ENCODE peak calls at places on chromosome 4, in ten cellular contexts. B is Peyer's patch, A is esophagus squamous epithelium, S is uterus, H is K562, Q is prostate gland, Y is right lobe of liver, V is heart left ventricle, G is spleen, K is stomach. W is an unnamed sample. For H3K4me1, the result is how much of the 10 kb centered on the place peaks cover.

GRCh38 chr4:1249731-1250526 is 999 bp upstream of the CTBP1 start:
- DNase-seq in B (no peak), A (no peak), S (peak), H (peak), Q (no peak), Y (peak), V (no peak), G (peak), K (no peak), W (peak)

GRCh38 chr4:68871772-68872441 is 56.1 kb downstream of the UGT2B10 start:
- DNase-seq in B (no peak), A (no peak), S (no peak), H (no peak), Q (no peak), Y (no peak), V (no peak), G (no peak), K (no peak), W (no peak)

GRCh38 chr4:15779336-15779735 is 1.2 kb downstream of the CD38 start:
- DNase-seq in B (peak), A (no peak), S (peak), H (no peak), Q (peak), Y (peak), V (peak), G (no peak), K (no peak), W (peak)

GRCh38 chr4:74516321-74516720 is 71.4 kb downstream of the AREG start:
- DNase-seq in B (no peak), A (no peak), S (no peak), H (no peak), Q (no peak), Y (no peak), V (no peak), G (no peak), K (no peak), W (no peak)

GRCh38 chr4:148425327-148426110 is 16.7 kb downstream of the NR3C2 start:
- DNase-seq in B (no peak), A (no peak), S (no peak), H (no peak), Q (no peak), Y (no peak), V (no peak), G (no peak), K (no peak), W (no peak)

GRCh38 chr4:90951037-90951436 is 823.8 kb downstream of the CCSER1 start:
- DNase-seq in B (no peak), A (no peak), S (no peak), H (no peak), Q (peak), Y (no peak), V (no peak), G (no peak), K (no peak), W (peak)

GRCh38 chr4:151614532-151614931 is 146.3 kb downstream of the GATB start:
- DNase-seq in B (no peak), A (no peak), S (no peak), H (no peak), Q (no peak), Y (no peak), V (no peak), G (no peak), K (no peak), W (no peak)

GRCh38 chr4:56861365-56861764 is 39.9 kb upstream of the SPINK2 start:
- DNase-seq in B (no peak), A (no peak), S (no peak), H (no peak), Q (no peak), Y (no peak), V (no peak), G (no peak), K (no peak), W (peak)

GRCh38 chr4:187424636-187425035 is 570.9 kb upstream of the ZFP42 start:
- DNase-seq in B (no peak), A (no peak), S (no peak), H (no peak), Q (no peak), Y (no peak), V (no peak), G (no peak), K (no peak), W (no peak)

GRCh38 chr4:176376032-176376614 is 56.4 kb downstream of the SPCS3 start:
- DNase-seq in B (no peak), A (no peak), S (no peak), H (no peak), Q (no peak), Y (no peak), V (no peak), G (no peak), K (no peak), W (no peak)

GRCh38 chr4:17492058-17492741 is 19.7 kb downstream of the QDPR start:
- DNase-seq in B (no peak), A (no peak), S (peak), H (no peak), Q (no peak), Y (peak), V (no peak), G (no peak), K (no peak), W (peak)

GRCh38 chr4:151957163-151957562 is 196.4 kb upstream of the GATB start:
- DNase-seq in B (no peak), A (no peak), S (no peak), H (no peak), Q (no peak), Y (no peak), V (peak), G (no peak), K (no peak), W (no peak)

GRCh38 chr4:3466691-3467600 is 3.8 kb downstream of the DOK7 start:
- DNase-seq in B (no peak), A (no peak), S (no peak), H (no peak), Q (no peak), Y (peak), V (peak), G (peak), K (no peak), W (no peak)

GRCh38 chr4:94454405-94454804 is 2.7 kb downstream of the PDLIM5 start:
- DNase-seq in B (no peak), A (no peak), S (no peak), H (no peak), Q (no peak), Y (no peak), V (no peak), G (no peak), K (no peak), W (no peak)

GRCh38 chr4:94452476-94453300 is 946 bp downstream of the PDLIM5 start:
- DNase-seq in B (peak), A (peak), S (peak), H (peak), Q (peak), Y (peak), V (peak), G (peak), K (peak), W (peak)

GRCh38 chr4:94455081-94455480 is 3.3 kb downstream of the PDLIM5 start:
- DNase-seq in B (no peak), A (no peak), S (peak), H (no peak), Q (peak), Y (peak), V (peak), G (no peak), K (peak), W (peak)

GRCh38 chr4:94451669-94452475 is at the start of gene PDLIM5:
- DNase-seq in B (peak), A (peak), S (peak), H (peak), Q (peak), Y (peak), V (peak), G (peak), K (peak), W (peak)

DNA sequence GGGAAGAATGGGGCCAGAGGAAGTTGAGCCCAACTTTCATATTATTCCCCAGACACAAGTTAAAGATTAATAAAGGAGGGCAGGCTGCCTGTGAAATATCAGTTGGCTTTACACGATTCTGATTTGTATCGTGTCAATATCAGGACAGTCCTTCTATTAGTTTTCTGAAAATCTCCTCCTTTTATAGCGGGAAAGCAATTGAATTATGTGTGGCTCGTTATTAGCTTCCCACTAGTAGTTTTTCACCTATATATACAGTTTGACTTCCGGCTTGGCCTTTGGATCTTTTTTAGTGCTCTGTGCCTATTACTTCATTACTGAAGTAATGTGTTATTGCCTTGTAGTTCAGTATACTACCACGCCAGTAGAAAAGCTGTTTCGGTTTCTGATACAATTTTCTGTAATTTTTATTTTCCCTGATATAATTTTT is 1.8 kb downstream of the PDLIM5 start:
- DNase-seq in B (no peak), A (no peak), S (no peak), H (no peak), Q (no peak), Y (no peak), V (no peak), G (no peak), K (no peak), W (no peak)
- H3K4me1 ChIP-seq in B (under half), A (half or more), S (under half), H (under half), Q (under half), Y (under half), V (under half), G (under half), K (under half), W (under half)

GRCh38 chr4:84035568-84035967 is 463.5 kb downstream of the NKX6-1 start:
- DNase-seq in B (no peak), A (no peak), S (no peak), H (no peak), Q (no peak), Y (no peak), V (no peak), G (no peak), K (no peak), W (no peak)
- TF ChIP-seq POLR2A in B (no peak), A (no peak), S (no peak), H (no peak), Q (no peak), Y (no peak), V (no peak), G (no peak), K (no peak), W (no peak)

GRCh38 chr4:126778348-126778747 is 854.4 kb upstream of the INTU start:
- DNase-seq in B (no peak), A (no peak), S (no peak), H (no peak), Q (no peak), Y (no peak), V (no peak), G (no peak), K (no peak), W (no peak)
- H3K27ac ChIP-seq in B (no peak), A (no peak), S (no peak), H (peak), Q (no peak), Y (no peak), V (no peak), G (no peak), K (no peak), W (no peak)

DNA sequence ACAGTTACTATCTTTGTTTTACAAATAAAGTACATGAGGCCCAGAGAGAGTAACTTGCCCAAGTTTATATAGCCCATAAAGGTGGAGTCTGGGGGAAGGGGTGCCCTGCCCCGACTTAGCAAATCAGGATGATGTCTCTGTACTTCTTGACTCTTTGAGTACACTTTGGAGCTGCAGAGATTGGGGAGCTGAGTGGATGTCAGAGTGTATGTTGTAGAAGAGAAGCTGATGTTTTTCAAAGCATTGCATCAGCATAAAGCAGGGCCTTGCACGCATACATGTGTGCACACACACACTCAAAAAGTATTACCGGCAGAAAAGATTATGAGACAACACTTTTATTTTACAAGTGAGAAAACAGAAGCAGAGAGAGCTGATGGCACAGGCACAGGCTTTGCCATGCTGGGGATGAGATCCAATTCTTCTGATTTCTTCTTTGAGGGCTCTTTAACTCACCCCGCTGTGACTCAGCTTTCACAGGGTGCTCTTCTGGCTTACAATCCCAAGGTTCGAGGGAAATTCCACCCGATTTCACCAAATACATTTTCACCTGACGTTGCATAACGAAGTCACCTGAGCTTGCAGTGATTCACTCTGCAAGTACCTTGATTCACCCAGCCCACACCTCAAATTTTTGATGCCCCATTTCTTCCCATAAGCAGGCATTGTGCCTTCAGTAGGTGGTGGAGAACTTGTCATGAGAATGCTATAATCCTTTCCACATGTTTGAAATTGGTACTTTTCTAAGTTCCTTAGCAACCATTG is 292.8 kb upstream of the BOD1L1 start:
- DNase-seq in B (no peak), A (no peak), S (no peak), H (no peak), Q (no peak), Y (no peak), V (no peak), G (no peak), K (no peak), W (no peak)
- H3K4me1 ChIP-seq in B (under half), A (under half), S (under half), H (under half), Q (under half), Y (under half), V (under half), G (under half), K (under half), W (under half)

DNA sequence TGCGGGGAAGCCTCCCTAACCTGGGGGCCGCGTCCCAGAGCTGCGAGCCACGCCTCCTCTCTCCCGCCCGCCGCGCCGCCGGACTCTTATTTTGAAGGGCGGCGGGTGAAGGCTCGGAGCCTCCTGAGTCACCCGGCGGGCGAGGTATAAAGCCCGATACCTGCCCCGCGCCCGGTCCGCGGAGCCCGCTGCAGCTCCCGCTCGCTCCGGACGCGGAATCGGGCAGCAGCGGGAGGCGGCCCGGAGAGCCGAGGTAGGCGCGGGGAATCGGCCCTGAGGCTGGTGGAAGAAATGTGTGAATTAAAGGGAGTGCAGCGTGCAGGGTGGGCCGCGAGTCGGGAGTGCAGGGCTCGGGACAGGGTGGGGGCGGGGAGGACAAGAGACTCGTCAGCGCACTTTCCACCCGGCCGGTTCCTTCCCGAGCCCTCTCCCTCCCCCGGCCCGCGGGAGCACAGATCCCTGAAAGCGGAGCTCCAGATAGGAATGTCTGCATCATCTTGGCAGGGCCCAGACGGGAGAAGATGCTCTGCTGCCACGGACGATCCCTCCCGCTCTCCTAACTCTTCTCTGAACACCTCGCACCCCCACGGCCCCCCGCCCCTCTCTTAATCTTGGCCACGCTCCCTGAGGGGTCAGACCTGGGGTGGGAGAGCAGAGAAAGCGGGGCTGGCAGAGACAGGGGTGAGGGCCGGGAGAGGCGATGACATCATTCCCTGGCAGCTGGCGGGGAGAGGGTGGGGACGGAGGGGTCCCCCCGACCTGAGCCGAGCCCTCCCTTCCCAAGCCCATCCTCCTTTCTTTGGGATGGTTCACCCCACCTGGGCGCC is 177.9 kb downstream of the CBR4 start:
- DNase-seq in B (peak), A (no peak), S (peak), H (peak), Q (peak), Y (peak), V (peak), G (peak), K (peak), W (peak)
- TF ChIP-seq POLR2A in B (peak), A (peak), S (peak), H (no peak), Q (peak), Y (peak), V (peak), G (no peak), K (no peak), W (peak)

GRCh38 chr4:185834778-185835177 is 22.8 kb upstream of the SORBS2 start:
- DNase-seq in B (no peak), A (no peak), S (no peak), H (no peak), Q (no peak), Y (no peak), V (no peak), G (no peak), K (no peak), W (no peak)

GRCh38 chr4:185835336-185835735 is 23.3 kb upstream of the SORBS2 start:
- DNase-seq in B (no peak), A (no peak), S (no peak), H (no peak), Q (no peak), Y (no peak), V (no peak), G (no peak), K (no peak), W (no peak)

GRCh38 chr4:185834088-185834487 is 22.1 kb upstream of the SORBS2 start:
- DNase-seq in B (no peak), A (no peak), S (no peak), H (no peak), Q (no peak), Y (no peak), V (no peak), G (no peak), K (no peak), W (no peak)

GRCh38 chr4:185836268-185837084 is 24.5 kb upstream of the SORBS2 start:
- DNase-seq in B (no peak), A (no peak), S (no peak), H (no peak), Q (no peak), Y (no peak), V (no peak), G (no peak), K (no peak), W (no peak)

GRCh38 chr4:185835814-185836213 is 23.8 kb upstream of the SORBS2 start:
- DNase-seq in B (no peak), A (no peak), S (no peak), H (no peak), Q (no peak), Y (no peak), V (no peak), G (no peak), K (no peak), W (no peak)
- H3K27ac ChIP-seq in B (no peak), A (no peak), S (no peak), H (no peak), Q (no peak), Y (no peak), V (peak), G (no peak), K (no peak), W (peak)

DNA sequence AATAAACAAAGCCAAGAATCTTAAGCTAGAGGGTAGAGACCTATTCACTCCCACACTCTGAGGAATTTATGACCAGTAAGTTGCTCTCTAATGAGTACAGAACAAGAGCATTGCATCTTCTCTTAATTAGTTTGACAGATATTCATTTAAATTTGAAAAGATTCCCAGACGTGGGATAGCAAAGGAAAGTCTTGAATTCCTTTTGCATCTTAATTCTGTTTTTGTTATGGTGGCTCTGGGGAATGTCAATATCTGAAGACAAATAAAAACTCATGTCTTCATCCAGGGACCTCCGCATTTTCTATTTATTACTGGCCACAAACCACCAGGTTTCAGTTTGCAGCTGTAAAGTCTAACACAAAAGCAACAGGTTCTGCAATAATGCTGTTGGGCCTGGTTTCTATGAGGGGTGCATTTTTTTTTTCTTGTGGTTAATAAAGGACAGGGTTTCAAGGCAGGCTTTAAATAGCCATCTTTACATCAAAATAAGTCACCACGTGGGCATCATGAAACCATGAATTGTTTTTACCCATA is 172.3 kb downstream of the SHROOM3 start:
- DNase-seq in B (no peak), A (no peak), S (no peak), H (no peak), Q (no peak), Y (no peak), V (no peak), G (no peak), K (no peak), W (no peak)
- H3K4me1 ChIP-seq in B (under half), A (under half), S (under half), H (under half), Q (under half), Y (under half), V (under half), G (under half), K (under half), W (under half)

GRCh38 chr4:76305971-76306881 is at the start of gene STBD1:
- DNase-seq in B (no peak), A (no peak), S (peak), H (peak), Q (peak), Y (peak), V (peak), G (peak), K (peak), W (peak)
- TF ChIP-seq POLR2A in B (peak), A (no peak), S (no peak), H (peak), Q (peak), Y (peak), V (peak), G (no peak), K (no peak), W (peak)

DNA sequence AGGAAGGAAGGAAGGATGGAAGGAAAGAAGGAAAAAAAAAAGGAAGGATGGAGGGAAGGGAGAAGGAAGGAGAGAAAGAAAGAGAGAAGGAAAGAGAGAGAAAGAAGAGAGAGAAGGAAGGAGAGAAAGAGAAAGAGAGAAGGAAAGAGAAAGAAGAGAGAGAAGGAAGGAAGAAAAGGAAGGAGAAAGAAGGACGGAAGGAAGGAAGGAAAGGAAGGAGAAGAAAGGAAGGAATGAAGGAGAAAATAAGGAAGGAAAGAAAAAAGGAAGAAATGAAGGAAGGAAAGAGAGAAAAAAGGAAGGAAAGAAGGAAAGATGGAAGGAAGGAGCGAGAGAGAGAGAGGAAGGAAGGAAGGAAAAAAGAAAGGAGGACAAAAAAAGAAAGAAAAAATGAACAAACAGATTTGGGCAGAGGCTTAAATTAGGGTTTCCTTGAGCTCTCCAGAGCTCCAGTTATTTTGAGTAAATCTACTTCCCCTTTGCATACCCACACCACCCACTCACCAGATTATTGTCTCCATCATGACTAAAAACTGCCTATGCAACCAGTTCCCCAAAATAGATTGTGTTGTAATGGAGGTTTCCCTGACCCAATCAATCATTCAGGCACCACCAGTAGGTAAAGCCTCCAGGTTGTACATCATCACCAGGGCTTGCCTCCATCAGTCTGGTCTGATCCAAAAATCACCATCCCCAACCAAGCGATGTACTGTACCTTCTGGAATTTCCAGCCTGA is 1722.9 kb upstream of the PCDH10 start:
- DNase-seq in B (no peak), A (no peak), S (no peak), H (no peak), Q (no peak), Y (no peak), V (no peak), G (no peak), K (no peak), W (no peak)
- H3K27ac ChIP-seq in B (no peak), A (no peak), S (no peak), H (no peak), Q (no peak), Y (no peak), V (no peak), G (no peak), K (no peak), W (no peak)